ENCODE peak calls at places on chromosome 13, in five cellular contexts. One of them, this sample, is unnamed.

GRCh38 chr13:64529874-64530485 is 2700.2 kb downstream of the PCDH9 start:
- DNase-seq in H1: peak
- DNase-seq in HepG2: peak
- DNase-seq in GM12878: no peak
- DNase-seq in K562: peak
- DNase-seq in this sample: peak

GRCh38 chr13:73090812-73091187 is 32.0 kb downstream of the KLF5 start:
- DNase-seq in H1: no peak
- DNase-seq in GM12878: no peak
- DNase-seq in HepG2: no peak
- DNase-seq in K562: no peak
- DNase-seq in this sample: no peak

GRCh38 chr13:57633141-57633949 is 1.8 kb downstream of the PCDH17 start:
- DNase-seq in HepG2: no peak
- DNase-seq in K562: no peak
- DNase-seq in H1: no peak
- DNase-seq in GM12878: no peak
- DNase-seq in this sample: no peak

GRCh38 chr13:73138276-73138950 is 79.6 kb downstream of the KLF5 start:
- DNase-seq in GM12878: no peak
- DNase-seq in H1: no peak
- DNase-seq in K562: no peak
- DNase-seq in HepG2: peak
- DNase-seq in this sample: peak

GRCh38 chr13:78978381-78978998 is 319.5 kb upstream of the OBI1 start:
- DNase-seq in HepG2: peak
- DNase-seq in GM12878: peak
- DNase-seq in H1: no peak
- DNase-seq in K562: peak
- DNase-seq in this sample: peak

GRCh38 chr13:29582171-29582570 is 13.3 kb downstream of the SLC7A1 start:
- DNase-seq in GM12878: no peak
- DNase-seq in H1: no peak
- DNase-seq in K562: peak
- DNase-seq in HepG2: no peak
- DNase-seq in this sample: no peak

GRCh38 chr13:71772376-71772775 is 94.6 kb downstream of the DACH1 start:
- DNase-seq in GM12878: no peak
- DNase-seq in H1: no peak
- DNase-seq in HepG2: no peak
- DNase-seq in K562: no peak
- DNase-seq in this sample: no peak

GRCh38 chr13:28744091-28744536 is 25.3 kb upstream of the SLC46A3 start:
- DNase-seq in K562: peak
- DNase-seq in H1: no peak
- DNase-seq in GM12878: no peak
- DNase-seq in HepG2: no peak
- DNase-seq in this sample: peak

GRCh38 chr13:51278426-51279130 is 56.4 kb downstream of the FAM124A start:
- DNase-seq in K562: no peak
- DNase-seq in GM12878: no peak
- DNase-seq in H1: no peak
- DNase-seq in HepG2: no peak
- DNase-seq in this sample: no peak

GRCh38 chr13:112179421-112179820 is 112.5 kb downstream of the SOX1 start:
- DNase-seq in GM12878: no peak
- DNase-seq in K562: no peak
- DNase-seq in H1: no peak
- DNase-seq in HepG2: no peak
- DNase-seq in this sample: no peak

GRCh38 chr13:108786578-108787100 is 157.2 kb downstream of the MYO16 start:
- DNase-seq in GM12878: no peak
- DNase-seq in K562: no peak
- DNase-seq in H1: no peak
- DNase-seq in HepG2: no peak
- DNase-seq in this sample: no peak

GRCh38 chr13:71624641-71625040 is 242.4 kb downstream of the DACH1 start:
- DNase-seq in GM12878: no peak
- DNase-seq in K562: no peak
- DNase-seq in HepG2: no peak
- DNase-seq in H1: no peak
- DNase-seq in this sample: no peak

GRCh38 chr13:40063743-40064142 is 408.3 kb downstream of the COG6 start:
- DNase-seq in H1: no peak
- DNase-seq in K562: no peak
- DNase-seq in HepG2: peak
- DNase-seq in GM12878: no peak
- DNase-seq in this sample: no peak

GRCh38 chr13:51147732-51148131 is 36.7 kb upstream of the C13orf42 start:
- DNase-seq in K562: no peak
- DNase-seq in H1: no peak
- DNase-seq in HepG2: no peak
- DNase-seq in GM12878: no peak
- DNase-seq in this sample: no peak

GRCh38 chr13:53028637-53029121 is at the start of gene OLFM4:
- DNase-seq in K562: no peak
- DNase-seq in GM12878: no peak
- DNase-seq in H1: no peak
- DNase-seq in HepG2: no peak
- DNase-seq in this sample: no peak

GRCh38 chr13:30884543-30884942 is 21.5 kb upstream of the MEDAG start:
- DNase-seq in HepG2: no peak
- DNase-seq in K562: peak
- DNase-seq in GM12878: no peak
- DNase-seq in H1: no peak
- DNase-seq in this sample: no peak
- TF ChIP-seq CHD2 in HepG2: no peak
- TF ChIP-seq CHD2 in K562: no peak
- TF ChIP-seq CHD2 in GM12878: no peak
- TF ChIP-seq CHD2 in H1: no peak
- TF ChIP-seq CHD2 in this sample: no peak

GRCh38 chr13:36346222-36347083 is at the start of gene SPART:
- DNase-seq in GM12878: peak
- DNase-seq in H1: peak
- DNase-seq in HepG2: peak
- DNase-seq in K562: peak
- DNase-seq in this sample: peak
- TF ChIP-seq POLR2A in GM12878: peak
- TF ChIP-seq POLR2A in H1: no peak
- TF ChIP-seq POLR2A in HepG2: peak
- TF ChIP-seq POLR2A in K562: peak
- TF ChIP-seq POLR2A in this sample: no peak

DNA sequence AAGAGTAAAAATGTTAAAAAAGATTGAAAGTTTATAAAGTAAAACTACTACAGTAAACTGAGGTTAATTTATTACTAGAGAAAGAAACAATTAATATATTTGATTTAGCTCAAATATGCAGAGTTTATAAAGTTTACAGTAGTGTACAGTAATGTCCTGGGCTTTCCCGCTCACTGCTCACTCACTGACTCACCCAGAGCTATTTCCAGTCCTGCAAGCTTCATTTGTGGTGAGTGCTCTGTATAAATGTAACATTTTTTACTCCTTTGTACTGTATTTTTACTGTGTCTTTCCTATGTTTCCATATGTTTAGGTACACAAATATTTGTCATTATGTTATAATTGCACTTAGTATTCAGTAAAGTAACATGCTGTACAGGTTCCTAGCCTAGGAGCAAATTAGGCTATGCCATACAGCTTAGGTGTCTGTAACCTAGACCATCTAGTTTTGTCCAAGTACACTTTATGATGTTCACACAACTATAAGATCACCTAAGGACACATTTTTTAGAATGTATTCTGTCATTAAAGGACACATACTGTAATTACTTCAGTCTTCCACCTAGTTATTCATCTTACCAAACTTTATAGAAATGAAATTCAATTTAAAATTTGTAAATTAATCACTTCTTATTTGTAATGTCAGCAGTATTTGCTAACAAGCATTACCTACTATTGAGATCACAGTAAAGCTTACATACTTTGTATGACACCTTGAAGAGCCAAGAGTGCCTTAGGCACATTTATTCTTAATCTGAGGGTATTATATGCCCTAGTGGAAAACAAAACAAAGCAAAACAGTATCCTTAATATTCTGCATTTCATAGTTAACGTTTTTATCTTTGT is 683.4 kb downstream of the PCDH9 start:
- DNase-seq in GM12878: no peak
- DNase-seq in H1: no peak
- DNase-seq in K562: no peak
- DNase-seq in HepG2: no peak
- DNase-seq in this sample: no peak
- TF ChIP-seq CHD2 in GM12878: no peak
- TF ChIP-seq CHD2 in H1: no peak
- TF ChIP-seq CHD2 in K562: no peak
- TF ChIP-seq CHD2 in HepG2: no peak
- TF ChIP-seq CHD2 in this sample: no peak

DNA sequence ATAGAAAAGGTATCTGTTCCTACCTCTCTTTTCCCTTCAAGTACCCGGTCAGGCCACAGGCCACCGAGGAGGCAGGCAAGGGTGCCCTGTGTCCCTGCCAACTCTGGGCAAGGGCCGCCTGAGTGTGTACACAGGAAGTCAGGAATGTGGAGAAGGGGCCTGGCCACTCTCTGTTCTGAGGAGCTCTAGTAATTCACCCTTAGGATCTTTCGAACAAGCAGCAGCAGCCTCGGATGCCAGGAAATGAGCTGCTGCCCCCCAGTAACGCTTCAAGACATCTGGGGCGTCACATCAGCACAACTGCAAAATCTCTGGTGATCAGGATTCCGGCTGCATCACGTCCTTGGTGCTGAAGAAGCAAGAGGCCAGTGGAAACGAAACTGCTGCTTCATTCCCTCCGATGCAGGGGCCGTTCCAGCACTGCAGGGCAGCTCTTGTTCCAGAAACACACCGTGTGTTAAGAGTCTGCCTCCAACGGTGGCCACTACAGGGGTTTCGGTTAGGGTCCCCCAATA is 2.0 kb downstream of the RAB20 start:
- DNase-seq in K562: no peak
- DNase-seq in HepG2: no peak
- DNase-seq in H1: no peak
- DNase-seq in GM12878: no peak
- DNase-seq in this sample: no peak
- TF ChIP-seq POLR2A in K562: no peak
- TF ChIP-seq POLR2A in HepG2: no peak
- TF ChIP-seq POLR2A in H1: no peak
- TF ChIP-seq POLR2A in GM12878: no peak
- TF ChIP-seq POLR2A in this sample: no peak

This sample was measured in A549.